ENCODE peak calls at places on chromosomes 2 and 18, in nine cellular contexts. Y is activated naive CD8-positive, alpha-beta T cell treated with anti-CD3 and anti-CD28 coated beads for 36 hours; M is WTC11; R is posterior cingulate gyrus; A is K562; P is activated CD8-positive, alpha-beta memory T cell treated with anti-CD3 and anti-CD28 coated beads, Interleukin-2, amount 50 U/mL, for 4 hours; V is NCI-H1092 treated with DMSO at 0.1 percent for 48 hours; T is left ventricle myocardium inferior; J is D341Med. I is an unnamed sample.

GRCh38 chr2:34004936-34005335 is 405.8 kb upstream of the FAM98A start:
- DNase-seq in Y (no peak), M (no peak), R (peak), A (no peak), P (no peak), V (no peak), T (no peak), J (peak), I (no peak)

GRCh38 chr2:46171996-46172546 is 125.1 kb upstream of the EPAS1 start:
- DNase-seq in Y (no peak), M (no peak), R (no peak), A (no peak), P (no peak), V (no peak), T (no peak), J (no peak), I (no peak)

GRCh38 chr2:83106853-83107252 is 1352.2 kb downstream of the SUCLG1 start:
- DNase-seq in Y (no peak), M (no peak), R (no peak), A (no peak), P (no peak), V (no peak), T (no peak), J (no peak), I (no peak)

GRCh38 chr18:32868424-32868823 is 95.6 kb upstream of the KLHL14 start:
- DNase-seq in Y (no peak), M (no peak), R (no peak), A (no peak), P (no peak), V (no peak), T (no peak), J (no peak), I (no peak)

GRCh38 chr2:38375711-38376345 is 1.2 kb downstream of the ATL2 start:
- DNase-seq in Y (no peak), M (peak), R (no peak), A (no peak), P (peak), V (peak), T (no peak), J (peak), I (peak)

GRCh38 chr2:30717081-30717650 is 90.1 kb downstream of the CAPN13 start:
- DNase-seq in Y (no peak), M (no peak), R (no peak), A (no peak), P (no peak), V (no peak), T (no peak), J (no peak), I (no peak)

GRCh38 chr2:77521931-77522470 is at the start of gene LRRTM4:
- DNase-seq in Y (no peak), M (peak), R (peak), A (no peak), P (no peak), V (peak), T (no peak), J (peak), I (peak)

GRCh38 chr2:180015951-180016709 is 9.0 kb upstream of the CWC22 start:
- DNase-seq in Y (no peak), M (no peak), R (no peak), A (no peak), P (no peak), V (no peak), T (no peak), J (no peak), I (no peak)

GRCh38 chr2:71787108-71787415 is 333.7 kb downstream of the DYSF start:
- DNase-seq in Y (no peak), M (no peak), R (no peak), A (no peak), P (no peak), V (no peak), T (no peak), J (no peak), I (no peak)

I was measured in left ventricle myocardium superior.